ENCODE peak calls at places on chromosomes 16 and 17, in ten cellular contexts. B is CD4-positive, CD25-positive, alpha-beta regulatory T cell; Q is heart right ventricle; I is CD8-positive, alpha-beta T cell; D is thoracic aorta; A is GM23248; M is cardiac muscle cell; S is PC-3; Z is uterus; P is trophoblast cell. Y is an unnamed sample.

GRCh38 chr16:54930034-54930938 is at the start of gene IRX5:
- DNase-seq in B (peak; percentile 30), A (peak; percentile 98), P (peak; percentile 55), Q (peak; percentile 91), M (peak; percentile 96), D (peak; percentile 71), I (no peak), Z (peak; percentile 84), S (peak; percentile 12), Y (peak; percentile 89)

GRCh38 chr17:5364156-5364555 is 55.3 kb downstream of the NUP88 start:
- DNase-seq in B (no peak), A (peak; percentile 67), D (no peak), I (no peak), S (no peak), M (peak; percentile 69), Q (no peak), Z (no peak), P (peak; percentile 65), Y (no peak)

GRCh38 chr16:75246504-75247205 is 4.8 kb downstream of the BCAR1 start:
- DNase-seq in P (no peak), S (no peak), D (no peak), Q (no peak), A (no peak), B (no peak), M (peak; percentile 91), I (no peak), Z (no peak), Y (no peak)

GRCh38 chr16:5041604-5042133 is 7.9 kb upstream of the NAGPA start:
- DNase-seq in D (no peak), Q (no peak), B (no peak), I (no peak), A (peak; percentile 52), P (peak; percentile 54), S (peak; percentile 68), Z (no peak), M (peak; percentile 22), Y (no peak)

GRCh38 chr17:75688209-75688771 is 21.2 kb downstream of the SAP30BP start:
- DNase-seq in I (no peak), S (no peak), P (peak; percentile 83), D (no peak), A (peak; percentile 86), B (no peak), Q (no peak), M (peak; percentile 88), Z (no peak), Y (peak; percentile 50)

GRCh38 chr17:17795946-17796786 is 40.6 kb downstream of the SREBF1 start:
- DNase-seq in Z (no peak), Q (no peak), M (no peak), B (no peak), I (no peak), P (no peak), A (no peak), D (no peak), S (no peak), Y (no peak)

GRCh38 chr17:42251115-42251514 is 25.1 kb downstream of the STAT5B start:
- DNase-seq in I (no peak), B (no peak), Z (no peak), A (peak; percentile 18), M (peak; percentile 70), Q (no peak), S (no peak), D (no peak), P (peak; percentile 53), Y (no peak)

GRCh38 chr16:85888405-85889331 is 10.3 kb upstream of the IRF8 start:
- DNase-seq in B (no peak), Z (no peak), Q (no peak), M (peak; percentile 84), A (peak; percentile 78), P (no peak), I (no peak), S (peak; percentile 73), D (no peak), Y (peak; percentile 67)

GRCh38 chr17:77247048-77247541 is 106.3 kb downstream of the SEC14L1 start:
- DNase-seq in I (peak; percentile 78), Q (peak; percentile 81), D (no peak), S (peak; percentile 89), Z (peak; percentile 75), P (peak; percentile 93), A (peak; percentile 88), M (peak; percentile 88), B (peak; percentile 77), Y (peak; percentile 91)

GRCh38 chr17:67025216-67025792 is 19.1 kb upstream of the CACNG1 start:
- DNase-seq in Q (no peak), S (no peak), A (no peak), B (no peak), I (no peak), Z (no peak), P (no peak), M (no peak), D (no peak), Y (no peak)

GRCh38 chr17:38741853-38742421 is 6.2 kb downstream of the PCGF2 start:
- DNase-seq in I (no peak), B (no peak), Z (no peak), S (no peak), D (no peak), M (peak; percentile 45), A (peak; percentile 55), Q (peak; percentile 63), P (no peak), Y (no peak)

GRCh38 chr16:15846510-15846909 is 10.3 kb downstream of the MYH11 start:
- DNase-seq in Q (no peak), Z (no peak), S (no peak), D (no peak), I (no peak), M (no peak), P (no peak), A (no peak), B (no peak), Y (no peak)
- H3K4me3 ChIP-seq in Q (no peak overlapping the region), Z (no peak overlapping the region), S (no peak overlapping the region), D (peak overlapping the region; percentile 7), I (no peak overlapping the region), M (no peak overlapping the region), P (no peak overlapping the region), A (no peak overlapping the region), B (no peak overlapping the region), Y (no peak overlapping the region)

DNA sequence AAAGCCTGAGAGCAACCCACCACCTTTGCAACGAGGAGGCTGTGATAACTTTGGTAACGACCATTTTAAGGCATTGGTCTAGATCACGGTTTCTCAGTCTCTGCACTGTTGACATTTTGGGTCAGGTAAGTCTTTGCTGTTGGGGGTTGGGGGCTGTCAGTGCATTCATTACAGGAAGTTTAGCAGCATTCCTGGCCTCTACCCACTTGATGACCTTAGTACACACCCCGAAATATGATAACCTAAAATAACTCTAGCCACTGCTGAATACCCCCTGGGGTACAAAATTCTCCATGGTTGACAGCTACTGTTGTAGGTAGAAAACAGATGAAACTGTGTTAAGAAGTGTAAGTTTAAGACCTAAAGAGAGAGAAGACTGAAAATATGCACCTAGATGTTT is 36.3 kb downstream of the ADAMTS18 start:
- DNase-seq in B (no peak), M (no peak), D (no peak), A (no peak), Z (no peak), P (no peak), Q (no peak), S (no peak), I (no peak), Y (no peak)
- H3K9me3 ChIP-seq in B (no peaks in the 10 kb centered on the region), M (no peaks in the 10 kb centered on the region), D (no peaks in the 10 kb centered on the region), A (no peaks in the 10 kb centered on the region), Z (no peaks in the 10 kb centered on the region), P (no peaks in the 10 kb centered on the region), Q (no peaks in the 10 kb centered on the region), S (no peaks in the 10 kb centered on the region), I (no peaks in the 10 kb centered on the region), Y (no peaks in the 10 kb centered on the region)

GRCh38 chr16:31186930-31187807 is 7.2 kb downstream of the FUS start:
- DNase-seq in I (no peak), A (no peak), Q (no peak), Z (no peak), P (peak; percentile 16), S (no peak), B (no peak), D (no peak), M (no peak), Y (no peak)

GRCh38 chr16:31187808-31188189 is 7.9 kb downstream of the FUS start:
- DNase-seq in Z (no peak), A (no peak), B (no peak), I (no peak), Q (no peak), D (no peak), S (no peak), M (no peak), P (no peak), Y (no peak)

GRCh38 chr16:31190061-31190460 is 10.1 kb downstream of the FUS start:
- DNase-seq in D (no peak), I (no peak), M (no peak), P (no peak), B (no peak), S (no peak), A (no peak), Q (no peak), Z (no peak), Y (no peak)

GRCh38 chr16:31189412-31189778 is 9.5 kb downstream of the FUS start:
- DNase-seq in S (no peak), Z (no peak), Q (no peak), P (no peak), A (no peak), B (no peak), M (no peak), I (no peak), D (no peak), Y (no peak)

DNA sequence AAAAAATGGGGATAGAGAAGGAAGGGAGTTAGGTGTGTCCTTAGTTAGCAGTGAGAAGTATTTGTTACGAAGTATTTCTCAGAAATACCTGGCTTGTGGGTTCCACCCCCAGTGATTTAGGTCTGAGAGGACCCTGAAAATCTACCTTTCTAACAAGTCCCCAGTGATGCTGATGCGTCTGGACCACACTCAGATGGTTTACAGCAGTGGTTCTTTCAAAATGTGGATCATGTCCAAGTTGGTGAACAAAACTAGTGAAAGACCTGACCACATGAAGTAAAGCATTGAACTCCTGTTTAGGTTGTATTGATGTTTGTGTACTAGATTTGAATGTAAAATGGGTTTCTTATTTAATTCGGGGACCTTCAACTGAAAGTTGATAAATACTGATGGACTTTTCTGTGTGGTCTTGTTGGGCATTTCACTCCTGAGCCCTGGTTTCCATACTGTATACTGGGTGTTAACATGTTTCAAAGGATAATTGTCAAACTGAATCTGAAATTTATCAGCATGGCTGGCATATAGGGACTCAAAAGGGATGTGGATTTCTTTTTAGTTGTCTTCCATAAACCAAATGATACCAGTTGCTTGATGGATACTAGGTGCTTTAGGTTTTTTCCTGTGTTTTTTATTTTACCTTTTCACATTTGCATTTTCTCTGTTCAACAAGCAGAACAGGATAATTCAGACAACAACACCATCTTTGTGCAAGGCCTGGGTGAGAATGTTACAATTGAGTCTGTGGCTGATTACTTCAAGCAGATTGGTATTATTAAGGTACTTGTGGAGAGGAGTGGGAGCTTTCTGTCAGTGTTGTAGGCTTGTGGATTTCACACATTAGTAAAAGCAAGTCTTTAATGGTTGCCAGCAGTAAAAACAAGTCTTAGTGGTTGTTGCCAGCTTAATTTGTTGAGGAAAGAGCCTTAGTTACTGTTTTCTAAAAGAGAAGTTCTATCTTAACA is 8.8 kb downstream of the FUS start:
- DNase-seq in S (no peak), Z (no peak), B (no peak), Q (no peak), A (no peak), P (no peak), M (no peak), I (no peak), D (no peak), Y (no peak)
- H3K4me3 ChIP-seq in S (no peak overlapping the region), Z (no peak overlapping the region), B (no peak overlapping the region), Q (no peak overlapping the region), A (no peak overlapping the region), P (no peak overlapping the region), M (no peak overlapping the region), I (no peak overlapping the region), D (no peak overlapping the region), Y (no peak overlapping the region)

GRCh38 chr16:3413730-3414379 is 12.8 kb downstream of the ZNF174 start:
- DNase-seq in A (no peak), B (no peak), I (no peak), M (peak; percentile 9), S (no peak), Q (no peak), D (no peak), Z (no peak), P (no peak), Y (no peak)

GRCh38 chr16:3408561-3409197 is 7.7 kb downstream of the ZNF174 start:
- DNase-seq in Q (no peak), S (no peak), A (no peak), D (no peak), B (no peak), Z (no peak), P (no peak), I (no peak), M (no peak), Y (no peak)
- H3K9me3 ChIP-seq in Q (peaks cover 90% of the 10 kb centered on the region), S (peaks cover 15% of the 10 kb centered on the region), A (no peaks in the 10 kb centered on the region), D (peaks cover 71% of the 10 kb centered on the region), B (peaks cover 77% of the 10 kb centered on the region), Z (peaks cover 75% of the 10 kb centered on the region), P (peaks cover 30% of the 10 kb centered on the region), I (peaks cover 48% of the 10 kb centered on the region), M (peaks cover 9% of the 10 kb centered on the region), Y (no peaks in the 10 kb centered on the region)